ENCODE peak calls at places on chromosomes 11 and 22, in five cellular contexts. One of them, this sample, is unnamed.

GRCh38 chr22:41862530-41863266 is 29.8 kb downstream of the SREBF2 start:
- DNase-seq in stimulated activated CD4-positive, alpha-beta T cell treated with anti-CD3 and anti-CD28 coated beads, Interleukin-4, amount 100 ng/mL, for 4 hours: peak; percentile 52
- DNase-seq in hypothalamus: no peak
- DNase-seq in H7: no peak
- DNase-seq in activated CD8-positive, alpha-beta memory T cell treated with anti-CD3 and anti-CD28 coated beads, Interleukin-2, amount 50 U/mL, for 4 hours: peak; percentile 42
- DNase-seq in this sample: no peak

GRCh38 chr11:61332823-61333637 is at the start of the genes DDB1 and TKFC:
- DNase-seq in H7: peak; percentile 99
- DNase-seq in hypothalamus: peak; percentile 84
- DNase-seq in activated CD8-positive, alpha-beta memory T cell treated with anti-CD3 and anti-CD28 coated beads, Interleukin-2, amount 50 U/mL, for 4 hours: peak; percentile 98
- DNase-seq in stimulated activated CD4-positive, alpha-beta T cell treated with anti-CD3 and anti-CD28 coated beads, Interleukin-4, amount 100 ng/mL, for 4 hours: peak; percentile 97
- DNase-seq in this sample: peak; percentile 82

GRCh38 chr22:49909476-49910205 is 8.6 kb downstream of the ALG12 start:
- DNase-seq in stimulated activated CD4-positive, alpha-beta T cell treated with anti-CD3 and anti-CD28 coated beads, Interleukin-4, amount 100 ng/mL, for 4 hours: no peak
- DNase-seq in H7: no peak
- DNase-seq in activated CD8-positive, alpha-beta memory T cell treated with anti-CD3 and anti-CD28 coated beads, Interleukin-2, amount 50 U/mL, for 4 hours: no peak
- DNase-seq in hypothalamus: no peak
- DNase-seq in this sample: no peak

GRCh38 chr11:36095716-36096115 is 151.9 kb downstream of the LDLRAD3 start:
- DNase-seq in H7: no peak
- DNase-seq in hypothalamus: no peak
- DNase-seq in stimulated activated CD4-positive, alpha-beta T cell treated with anti-CD3 and anti-CD28 coated beads, Interleukin-4, amount 100 ng/mL, for 4 hours: no peak
- DNase-seq in activated CD8-positive, alpha-beta memory T cell treated with anti-CD3 and anti-CD28 coated beads, Interleukin-2, amount 50 U/mL, for 4 hours: no peak
- DNase-seq in this sample: no peak

GRCh38 chr11:75536786-75537629 is 11.3 kb upstream of the GDPD5 start:
- DNase-seq in activated CD8-positive, alpha-beta memory T cell treated with anti-CD3 and anti-CD28 coated beads, Interleukin-2, amount 50 U/mL, for 4 hours: peak; percentile 44
- DNase-seq in hypothalamus: no peak
- DNase-seq in H7: no peak
- DNase-seq in stimulated activated CD4-positive, alpha-beta T cell treated with anti-CD3 and anti-CD28 coated beads, Interleukin-4, amount 100 ng/mL, for 4 hours: peak; percentile 43
- DNase-seq in this sample: peak; percentile 81

GRCh38 chr22:30192427-30192826 is 54.1 kb downstream of the LIF start:
- DNase-seq in hypothalamus: no peak
- DNase-seq in activated CD8-positive, alpha-beta memory T cell treated with anti-CD3 and anti-CD28 coated beads, Interleukin-2, amount 50 U/mL, for 4 hours: no peak
- DNase-seq in H7: no peak
- DNase-seq in stimulated activated CD4-positive, alpha-beta T cell treated with anti-CD3 and anti-CD28 coated beads, Interleukin-4, amount 100 ng/mL, for 4 hours: no peak
- DNase-seq in this sample: no peak

GRCh38 chr11:111586305-111586915 is 15.8 kb upstream of the SIK2 start:
- DNase-seq in hypothalamus: no peak
- DNase-seq in H7: peak; percentile 23
- DNase-seq in stimulated activated CD4-positive, alpha-beta T cell treated with anti-CD3 and anti-CD28 coated beads, Interleukin-4, amount 100 ng/mL, for 4 hours: no peak
- DNase-seq in activated CD8-positive, alpha-beta memory T cell treated with anti-CD3 and anti-CD28 coated beads, Interleukin-2, amount 50 U/mL, for 4 hours: peak; percentile 45
- DNase-seq in this sample: no peak

GRCh38 chr22:36239150-36239400 is 252 bp downstream of the APOL2 start:
- DNase-seq in activated CD8-positive, alpha-beta memory T cell treated with anti-CD3 and anti-CD28 coated beads, Interleukin-2, amount 50 U/mL, for 4 hours: no peak
- DNase-seq in stimulated activated CD4-positive, alpha-beta T cell treated with anti-CD3 and anti-CD28 coated beads, Interleukin-4, amount 100 ng/mL, for 4 hours: no peak
- DNase-seq in H7: peak; percentile 49
- DNase-seq in hypothalamus: no peak
- DNase-seq in this sample: no peak

GRCh38 chr22:27251563-27251962 is 550.0 kb downstream of the MN1 start:
- DNase-seq in hypothalamus: no peak
- DNase-seq in stimulated activated CD4-positive, alpha-beta T cell treated with anti-CD3 and anti-CD28 coated beads, Interleukin-4, amount 100 ng/mL, for 4 hours: no peak
- DNase-seq in activated CD8-positive, alpha-beta memory T cell treated with anti-CD3 and anti-CD28 coated beads, Interleukin-2, amount 50 U/mL, for 4 hours: no peak
- DNase-seq in H7: no peak
- DNase-seq in this sample: no peak

GRCh38 chr22:22704156-22704946 is 59.9 kb downstream of the GGTLC2 start:
- DNase-seq in H7: no peak
- DNase-seq in activated CD8-positive, alpha-beta memory T cell treated with anti-CD3 and anti-CD28 coated beads, Interleukin-2, amount 50 U/mL, for 4 hours: no peak
- DNase-seq in hypothalamus: no peak
- DNase-seq in stimulated activated CD4-positive, alpha-beta T cell treated with anti-CD3 and anti-CD28 coated beads, Interleukin-4, amount 100 ng/mL, for 4 hours: no peak
- DNase-seq in this sample: no peak

GRCh38 chr11:45676522-45677095 is 11.2 kb upstream of the CHST1 start:
- DNase-seq in hypothalamus: no peak
- DNase-seq in stimulated activated CD4-positive, alpha-beta T cell treated with anti-CD3 and anti-CD28 coated beads, Interleukin-4, amount 100 ng/mL, for 4 hours: no peak
- DNase-seq in H7: no peak
- DNase-seq in activated CD8-positive, alpha-beta memory T cell treated with anti-CD3 and anti-CD28 coated beads, Interleukin-2, amount 50 U/mL, for 4 hours: no peak
- DNase-seq in this sample: no peak

GRCh38 chr22:37546436-37547248 is 13.6 kb upstream of the CDC42EP1 start:
- DNase-seq in stimulated activated CD4-positive, alpha-beta T cell treated with anti-CD3 and anti-CD28 coated beads, Interleukin-4, amount 100 ng/mL, for 4 hours: no peak
- DNase-seq in activated CD8-positive, alpha-beta memory T cell treated with anti-CD3 and anti-CD28 coated beads, Interleukin-2, amount 50 U/mL, for 4 hours: no peak
- DNase-seq in hypothalamus: peak; percentile 43
- DNase-seq in H7: peak; percentile 79
- DNase-seq in this sample: no peak

GRCh38 chr11:6991227-6991626 is 28.9 kb downstream of the ZNF214 start:
- DNase-seq in hypothalamus: no peak
- DNase-seq in stimulated activated CD4-positive, alpha-beta T cell treated with anti-CD3 and anti-CD28 coated beads, Interleukin-4, amount 100 ng/mL, for 4 hours: no peak
- DNase-seq in activated CD8-positive, alpha-beta memory T cell treated with anti-CD3 and anti-CD28 coated beads, Interleukin-2, amount 50 U/mL, for 4 hours: no peak
- DNase-seq in H7: peak; percentile 4
- DNase-seq in this sample: no peak

GRCh38 chr11:117315285-117316196 is 515 bp downstream of the BACE1 start:
- DNase-seq in hypothalamus: no peak
- DNase-seq in activated CD8-positive, alpha-beta memory T cell treated with anti-CD3 and anti-CD28 coated beads, Interleukin-2, amount 50 U/mL, for 4 hours: peak; percentile 19
- DNase-seq in H7: no peak
- DNase-seq in stimulated activated CD4-positive, alpha-beta T cell treated with anti-CD3 and anti-CD28 coated beads, Interleukin-4, amount 100 ng/mL, for 4 hours: no peak
- DNase-seq in this sample: no peak

GRCh38 chr11:11501546-11502274 is 120.1 kb downstream of the GALNT18 start:
- DNase-seq in activated CD8-positive, alpha-beta memory T cell treated with anti-CD3 and anti-CD28 coated beads, Interleukin-2, amount 50 U/mL, for 4 hours: no peak
- DNase-seq in stimulated activated CD4-positive, alpha-beta T cell treated with anti-CD3 and anti-CD28 coated beads, Interleukin-4, amount 100 ng/mL, for 4 hours: no peak
- DNase-seq in H7: no peak
- DNase-seq in hypothalamus: no peak
- DNase-seq in this sample: no peak

GRCh38 chr22:19098157-19098556 is 24.1 kb downstream of the DGCR2 start:
- DNase-seq in H7: no peak
- DNase-seq in hypothalamus: no peak
- DNase-seq in activated CD8-positive, alpha-beta memory T cell treated with anti-CD3 and anti-CD28 coated beads, Interleukin-2, amount 50 U/mL, for 4 hours: no peak
- DNase-seq in stimulated activated CD4-positive, alpha-beta T cell treated with anti-CD3 and anti-CD28 coated beads, Interleukin-4, amount 100 ng/mL, for 4 hours: no peak
- DNase-seq in this sample: no peak

GRCh38 chr11:61908730-61909622 is 8.4 kb downstream of the RAB3IL1 start:
- DNase-seq in hypothalamus: no peak
- DNase-seq in activated CD8-positive, alpha-beta memory T cell treated with anti-CD3 and anti-CD28 coated beads, Interleukin-2, amount 50 U/mL, for 4 hours: no peak
- DNase-seq in stimulated activated CD4-positive, alpha-beta T cell treated with anti-CD3 and anti-CD28 coated beads, Interleukin-4, amount 100 ng/mL, for 4 hours: no peak
- DNase-seq in H7: peak; percentile 87
- DNase-seq in this sample: peak; percentile 17

GRCh38 chr22:27690596-27690995 is 111.0 kb downstream of the MN1 start:
- DNase-seq in hypothalamus: no peak
- DNase-seq in H7: no peak
- DNase-seq in activated CD8-positive, alpha-beta memory T cell treated with anti-CD3 and anti-CD28 coated beads, Interleukin-2, amount 50 U/mL, for 4 hours: no peak
- DNase-seq in stimulated activated CD4-positive, alpha-beta T cell treated with anti-CD3 and anti-CD28 coated beads, Interleukin-4, amount 100 ng/mL, for 4 hours: no peak
- DNase-seq in this sample: no peak

GRCh38 chr11:126588630-126589491 is 233.4 kb downstream of the ST3GAL4 start:
- DNase-seq in stimulated activated CD4-positive, alpha-beta T cell treated with anti-CD3 and anti-CD28 coated beads, Interleukin-4, amount 100 ng/mL, for 4 hours: no peak
- DNase-seq in H7: no peak
- DNase-seq in hypothalamus: no peak
- DNase-seq in activated CD8-positive, alpha-beta memory T cell treated with anti-CD3 and anti-CD28 coated beads, Interleukin-2, amount 50 U/mL, for 4 hours: no peak
- DNase-seq in this sample: no peak

GRCh38 chr11:83256602-83257340 is 29.4 kb downstream of the CCDC90B start:
- DNase-seq in activated CD8-positive, alpha-beta memory T cell treated with anti-CD3 and anti-CD28 coated beads, Interleukin-2, amount 50 U/mL, for 4 hours: no peak
- DNase-seq in hypothalamus: no peak
- DNase-seq in stimulated activated CD4-positive, alpha-beta T cell treated with anti-CD3 and anti-CD28 coated beads, Interleukin-4, amount 100 ng/mL, for 4 hours: no peak
- DNase-seq in H7: no peak
- DNase-seq in this sample: no peak

GRCh38 chr11:96055706-96056387 is 131.9 kb upstream of the MTMR2 start:
- DNase-seq in activated CD8-positive, alpha-beta memory T cell treated with anti-CD3 and anti-CD28 coated beads, Interleukin-2, amount 50 U/mL, for 4 hours: peak; percentile 52
- DNase-seq in H7: no peak
- DNase-seq in hypothalamus: no peak
- DNase-seq in stimulated activated CD4-positive, alpha-beta T cell treated with anti-CD3 and anti-CD28 coated beads, Interleukin-4, amount 100 ng/mL, for 4 hours: peak; percentile 73
- DNase-seq in this sample: no peak

GRCh38 chr11:125621995-125622394 is 3.0 kb upstream of the CHEK1 start:
- DNase-seq in H7: no peak
- DNase-seq in activated CD8-positive, alpha-beta memory T cell treated with anti-CD3 and anti-CD28 coated beads, Interleukin-2, amount 50 U/mL, for 4 hours: no peak
- DNase-seq in stimulated activated CD4-positive, alpha-beta T cell treated with anti-CD3 and anti-CD28 coated beads, Interleukin-4, amount 100 ng/mL, for 4 hours: no peak
- DNase-seq in hypothalamus: no peak
- DNase-seq in this sample: no peak

GRCh38 chr11:35162795-35163194 is 23.8 kb downstream of the CD44 start:
- DNase-seq in activated CD8-positive, alpha-beta memory T cell treated with anti-CD3 and anti-CD28 coated beads, Interleukin-2, amount 50 U/mL, for 4 hours: no peak
- DNase-seq in H7: no peak
- DNase-seq in stimulated activated CD4-positive, alpha-beta T cell treated with anti-CD3 and anti-CD28 coated beads, Interleukin-4, amount 100 ng/mL, for 4 hours: no peak
- DNase-seq in hypothalamus: no peak
- DNase-seq in this sample: peak; percentile 58

GRCh38 chr11:116481126-116481644 is 291.6 kb downstream of the BUD13 start:
- DNase-seq in H7: no peak
- DNase-seq in activated CD8-positive, alpha-beta memory T cell treated with anti-CD3 and anti-CD28 coated beads, Interleukin-2, amount 50 U/mL, for 4 hours: no peak
- DNase-seq in hypothalamus: no peak
- DNase-seq in stimulated activated CD4-positive, alpha-beta T cell treated with anti-CD3 and anti-CD28 coated beads, Interleukin-4, amount 100 ng/mL, for 4 hours: no peak
- DNase-seq in this sample: no peak

GRCh38 chr11:1196516-1197391 is 26.1 kb upstream of the MUC5B start:
- DNase-seq in hypothalamus: no peak
- DNase-seq in stimulated activated CD4-positive, alpha-beta T cell treated with anti-CD3 and anti-CD28 coated beads, Interleukin-4, amount 100 ng/mL, for 4 hours: no peak
- DNase-seq in activated CD8-positive, alpha-beta memory T cell treated with anti-CD3 and anti-CD28 coated beads, Interleukin-2, amount 50 U/mL, for 4 hours: peak; percentile 11
- DNase-seq in H7: peak; percentile 49
- DNase-seq in this sample: peak; percentile 34

GRCh38 chr22:45009881-45010531 is at the start of gene PHF21B:
- DNase-seq in hypothalamus: peak; percentile 39
- DNase-seq in H7: peak; percentile 99
- DNase-seq in activated CD8-positive, alpha-beta memory T cell treated with anti-CD3 and anti-CD28 coated beads, Interleukin-2, amount 50 U/mL, for 4 hours: no peak
- DNase-seq in stimulated activated CD4-positive, alpha-beta T cell treated with anti-CD3 and anti-CD28 coated beads, Interleukin-4, amount 100 ng/mL, for 4 hours: no peak
- DNase-seq in this sample: no peak

GRCh38 chr11:8624698-8625097 is 30.7 kb upstream of the STK33 start:
- DNase-seq in H7: no peak
- DNase-seq in activated CD8-positive, alpha-beta memory T cell treated with anti-CD3 and anti-CD28 coated beads, Interleukin-2, amount 50 U/mL, for 4 hours: no peak
- DNase-seq in stimulated activated CD4-positive, alpha-beta T cell treated with anti-CD3 and anti-CD28 coated beads, Interleukin-4, amount 100 ng/mL, for 4 hours: no peak
- DNase-seq in hypothalamus: no peak
- DNase-seq in this sample: no peak

GRCh38 chr22:41290262-41291221 is 4.6 kb upstream of the RANGAP1 start:
- DNase-seq in hypothalamus: no peak
- DNase-seq in H7: peak; percentile 68
- DNase-seq in stimulated activated CD4-positive, alpha-beta T cell treated with anti-CD3 and anti-CD28 coated beads, Interleukin-4, amount 100 ng/mL, for 4 hours: no peak
- DNase-seq in activated CD8-positive, alpha-beta memory T cell treated with anti-CD3 and anti-CD28 coated beads, Interleukin-2, amount 50 U/mL, for 4 hours: no peak
- DNase-seq in this sample: no peak

GRCh38 chr22:35795476-35795875 is 77.8 kb downstream of the APOL5 start:
- DNase-seq in H7: no peak
- DNase-seq in hypothalamus: no peak
- DNase-seq in stimulated activated CD4-positive, alpha-beta T cell treated with anti-CD3 and anti-CD28 coated beads, Interleukin-4, amount 100 ng/mL, for 4 hours: no peak
- DNase-seq in activated CD8-positive, alpha-beta memory T cell treated with anti-CD3 and anti-CD28 coated beads, Interleukin-2, amount 50 U/mL, for 4 hours: no peak
- DNase-seq in this sample: no peak

GRCh38 chr11:131924446-131925240 is 554.2 kb downstream of the NTM start:
- DNase-seq in H7: no peak
- DNase-seq in hypothalamus: no peak
- DNase-seq in activated CD8-positive, alpha-beta memory T cell treated with anti-CD3 and anti-CD28 coated beads, Interleukin-2, amount 50 U/mL, for 4 hours: no peak
- DNase-seq in stimulated activated CD4-positive, alpha-beta T cell treated with anti-CD3 and anti-CD28 coated beads, Interleukin-4, amount 100 ng/mL, for 4 hours: no peak
- DNase-seq in this sample: no peak